ENCODE peak calls at places on chromosomes 2 and 18, in four cellular contexts. W is mucosa of gallbladder, T is IMR-90, P is COR-L47. D is an unnamed sample.

GRCh38 chr18:48713302-48713701 is 174.5 kb downstream of the CTIF start:
- DNase-seq in W (no peak), T (no peak), P (no peak), D (no peak)

GRCh38 chr2:72378737-72379346 is 231.2 kb upstream of the CYP26B1 start:
- DNase-seq in W (no peak), T (no peak), P (no peak), D (no peak)

GRCh38 chr2:85769236-85769986 is 15.6 kb downstream of the ATOH8 start:
- DNase-seq in W (no peak), T (no peak), P (peak; percentile 79), D (no peak)

GRCh38 chr2:64485961-64486360 is 32.0 kb downstream of the LGALSL start:
- DNase-seq in W (no peak), T (no peak), P (peak; percentile 71), D (peak; percentile 16)

GRCh38 chr2:220279372-220279771 is 651.9 kb downstream of the SLC4A3 start:
- DNase-seq in W (no peak), T (peak; percentile 94), P (no peak), D (no peak)

GRCh38 chr2:235048549-235048948 is 96.7 kb downstream of the SH3BP4 start:
- DNase-seq in W (no peak), T (no peak), P (no peak), D (no peak)

GRCh38 chr2:119438726-119439284 is 7.2 kb downstream of the TMEM37 start:
- DNase-seq in W (no peak), T (no peak), P (no peak), D (no peak)

GRCh38 chr2:42795871-42796301 is 3.5 kb upstream of the HAAO start:
- DNase-seq in W (no peak), T (peak; percentile 84), P (no peak), D (no peak)

GRCh38 chr2:209383212-209383611 is 40.6 kb upstream of the MAP2 start:
- DNase-seq in W (peak; percentile 17), T (peak; percentile 16), P (peak; percentile 53), D (peak; percentile 27)

GRCh38 chr18:23135679-23136325 is 517 bp downstream of the CABLES1 start:
- DNase-seq in W (peak; percentile 16), T (no peak), P (peak; percentile 53), D (peak; percentile 16)

GRCh38 chr2:236205867-236206645 is 37.9 kb upstream of the GBX2 start:
- DNase-seq in W (no peak), T (no peak), P (no peak), D (no peak)

GRCh38 chr2:69353360-69353759 is 33.7 kb downstream of the GFPT1 start:
- DNase-seq in W (no peak), T (no peak), P (no peak), D (no peak)

GRCh38 chr2:11482473-11483031 is 16.6 kb upstream of the E2F6 start:
- DNase-seq in W (no peak), T (no peak), P (no peak), D (no peak)

GRCh38 chr18:28124239-28125029 is 52.5 kb downstream of the CDH2 start:
- DNase-seq in W (no peak), T (no peak), P (no peak), D (no peak)

GRCh38 chr2:60998628-60999545 is 18.6 kb upstream of the PEX13 start:
- DNase-seq in W (no peak), T (peak; percentile 62), P (peak; percentile 57), D (peak; percentile 31)

GRCh38 chr2:137957033-137957432 is 7.2 kb upstream of the HNMT start:
- DNase-seq in W (no peak), T (peak; percentile 97), P (no peak), D (no peak)

GRCh38 chr18:13831864-13832508 is 8.0 kb downstream of the MC5R start:
- DNase-seq in W (no peak), T (no peak), P (no peak), D (no peak)

GRCh38 chr2:37287966-37288365 is 36.7 kb downstream of the PRKD3 start:
- DNase-seq in W (no peak), T (no peak), P (peak; percentile 41), D (no peak)

GRCh38 chr2:85761-86160 is 39.5 kb upstream of the FAM110C start:
- DNase-seq in W (no peak), T (no peak), P (no peak), D (no peak)

GRCh38 chr2:1990724-1991123 is 246.4 kb upstream of the PXDN start:
- DNase-seq in W (peak; percentile 82), T (no peak), P (peak; percentile 88), D (no peak)

GRCh38 chr18:33074125-33074524 is 301.3 kb upstream of the KLHL14 start:
- DNase-seq in W (no peak), T (no peak), P (no peak), D (no peak)

GRCh38 chr2:43129676-43130547 is 96.5 kb downstream of the ZFP36L2 start:
- DNase-seq in W (peak; percentile 40), T (peak; percentile 43), P (no peak), D (no peak)

GRCh38 chr2:36369163-36369562 is 13.6 kb downstream of the CRIM1 start:
- DNase-seq in W (no peak), T (no peak), P (no peak), D (no peak)

GRCh38 chr2:240050278-240050677 is 3.0 kb downstream of the OR6B3 start:
- DNase-seq in W (no peak), T (no peak), P (no peak), D (no peak)

GRCh38 chr2:183248866-183249567 is 124.8 kb downstream of the NUP35 start:
- DNase-seq in W (no peak), T (peak; percentile 23), P (peak; percentile 30), D (peak; percentile 77)

GRCh38 chr2:150677561-150677960 is 190.1 kb upstream of the RND3 start:
- DNase-seq in W (no peak), T (no peak), P (peak; percentile 2), D (no peak)

D was measured in NCI-H748 treated with DMSO at 0.1 percent for 48 hours.